ENCODE peak calls at places on chromosomes 6 and 20, in nine cellular contexts. M, N, U, B, W, S, V, R and Q are unnamed samples.

GRCh38 chr6:10166031-10166430 is 248.8 kb downstream of the TFAP2A start:
- DNase-seq in M (no peak), N (no peak), U (no peak), B (no peak), W (no peak), S (no peak), V (peak; percentile 47), R (no peak), Q (no peak)

GRCh38 chr6:167731216-167731615 is 95.5 kb upstream of the AFDN start:
- DNase-seq in M (no peak), N (no peak), U (no peak), B (no peak), W (no peak), S (no peak), V (no peak), R (no peak), Q (no peak)

GRCh38 chr6:31170987-31171671 is 647 bp upstream of the POU5F1 start:
- DNase-seq in M (no peak), N (no peak), U (no peak), B (no peak), W (no peak), S (no peak), V (no peak), R (no peak), Q (no peak)

GRCh38 chr20:19738936-19739335 is 19.1 kb upstream of the RIN2 start:
- DNase-seq in M (no peak), N (no peak), U (no peak), B (no peak), W (no peak), S (no peak), V (no peak), R (no peak), Q (no peak)

GRCh38 chr20:52422574-52423463 is 231.2 kb upstream of the ZFP64 start:
- DNase-seq in M (no peak), N (no peak), U (peak; percentile 24), B (no peak), W (no peak), S (no peak), V (peak; percentile 11), R (no peak), Q (no peak)

GRCh38 chr6:122268394-122268793 is 131.1 kb upstream of the HSF2 start:
- DNase-seq in M (no peak), N (no peak), U (no peak), B (no peak), W (no peak), S (no peak), V (no peak), R (no peak), Q (no peak)

GRCh38 chr20:46835418-46835817 is 59.2 kb upstream of the EYA2 start:
- DNase-seq in M (no peak), N (no peak), U (peak; percentile 16), B (no peak), W (no peak), S (no peak), V (no peak), R (no peak), Q (no peak)

GRCh38 chr6:10315034-10315433 is 99.8 kb downstream of the TFAP2A start:
- DNase-seq in M (no peak), N (peak; percentile 51), U (no peak), B (no peak), W (no peak), S (no peak), V (no peak), R (no peak), Q (no peak)

GRCh38 chr6:101435028-101435427 is 41.5 kb downstream of the GRIK2 start:
- DNase-seq in M (no peak), N (no peak), U (no peak), B (no peak), W (no peak), S (no peak), V (no peak), R (no peak), Q (no peak)

GRCh38 chr6:44221291-44221960 is 2.0 kb upstream of the SLC29A1 start:
- DNase-seq in M (peak; percentile 72), N (peak; percentile 74), U (peak; percentile 85), B (no peak), W (peak; percentile 82), S (peak; percentile 80), V (peak; percentile 91), R (peak; percentile 35), Q (peak; percentile 79)

GRCh38 chr20:61980647-61981583 is 84.8 kb downstream of the TAF4 start:
- DNase-seq in M (no peak), N (peak; percentile 53), U (peak; percentile 37), B (no peak), W (peak; percentile 36), S (no peak), V (peak; percentile 40), R (no peak), Q (peak; percentile 63)

GRCh38 chr6:7919871-7920270 is 9.3 kb upstream of the TXNDC5 start:
- DNase-seq in M (no peak), N (no peak), U (peak; percentile 21), B (no peak), W (no peak), S (peak; percentile 20), V (no peak), R (no peak), Q (no peak)

GRCh38 chr6:2103644-2104523 is 141.5 kb downstream of the GMDS start:
- DNase-seq in M (peak; percentile 24), N (peak; percentile 25), U (peak; percentile 71), B (peak; percentile 59), W (peak; percentile 36), S (no peak), V (peak; percentile 55), R (no peak), Q (peak; percentile 41)

GRCh38 chr20:57264908-57265648 is 1.4 kb downstream of the BMP7 start:
- DNase-seq in M (no peak), N (no peak), U (no peak), B (no peak), W (peak; percentile 59), S (no peak), V (no peak), R (no peak), Q (no peak)

GRCh38 chr20:24656391-24656790 is 187.0 kb downstream of the SYNDIG1 start:
- DNase-seq in M (no peak), N (no peak), U (no peak), B (no peak), W (no peak), S (no peak), V (no peak), R (no peak), Q (no peak)

GRCh38 chr20:59955131-59955796 is 3.0 kb upstream of the CDH26 start:
- DNase-seq in M (no peak), N (peak; percentile 45), U (peak; percentile 24), B (no peak), W (no peak), S (no peak), V (peak; percentile 61), R (no peak), Q (peak; percentile 40)

GRCh38 chr6:37882724-37883413 is 63.3 kb downstream of the ZFAND3 start:
- DNase-seq in M (no peak), N (no peak), U (peak; percentile 75), B (no peak), W (no peak), S (no peak), V (no peak), R (no peak), Q (peak; percentile 73)

GRCh38 chr6:112251170-112251945 is 3.0 kb downstream of the LAMA4 start:
- DNase-seq in M (no peak), N (no peak), U (peak; percentile 61), B (no peak), W (no peak), S (no peak), V (no peak), R (no peak), Q (peak; percentile 73)

GRCh38 chr20:58853976-58854637 is 1.6 kb downstream of the GNAS start:
- DNase-seq in M (no peak), N (no peak), U (no peak), B (no peak), W (no peak), S (no peak), V (no peak), R (no peak), Q (no peak)

GRCh38 chr20:50323209-50323608 is 132.6 kb downstream of the CEBPB start:
- DNase-seq in M (no peak), N (no peak), U (no peak), B (no peak), W (no peak), S (no peak), V (no peak), R (no peak), Q (no peak)

GRCh38 chr6:1630771-1631217 is 21.1 kb downstream of the FOXC1 start:
- DNase-seq in M (no peak), N (no peak), U (no peak), B (no peak), W (no peak), S (no peak), V (no peak), R (no peak), Q (no peak)

GRCh38 chr6:33634203-33634727 is 13.1 kb downstream of the ITPR3 start:
- DNase-seq in M (no peak), N (peak; percentile 67), U (no peak), B (no peak), W (peak; percentile 55), S (no peak), V (no peak), R (no peak), Q (peak; percentile 56)